ENCODE peak calls at places on chromosomes 1 and 21, in four cellular contexts. G, V, E and D are unnamed samples.

GRCh38 chr1:31987231-31987630 is 26.4 kb upstream of the KHDRBS1 start:
- DNase-seq in G (no peak), E (no peak), V (no peak), D (no peak)

GRCh38 chr1:205344010-205344808 is 12.5 kb downstream of the KLHDC8A start:
- DNase-seq in G (no peak), E (peak; percentile 50), V (no peak), D (no peak)

GRCh38 chr1:78250201-78250600 is 204.4 kb downstream of the GIPC2 start:
- DNase-seq in V (no peak), G (no peak), E (no peak), D (no peak)

GRCh38 chr1:212782422-212783154 is 9.0 kb downstream of the NSL1 start:
- DNase-seq in V (no peak), E (peak; percentile 73), G (no peak), D (peak; percentile 45)

GRCh38 chr1:20616468-20617156 is 16.6 kb upstream of the PINK1 start:
- DNase-seq in V (peak; percentile 22), G (no peak), E (no peak), D (no peak)

GRCh38 chr1:96559181-96559580 is 162.4 kb upstream of the PTBP2 start:
- DNase-seq in G (no peak), E (peak; percentile 63), V (no peak), D (no peak)

GRCh38 chr21:26320541-26320940 is 150.0 kb upstream of the APP start:
- DNase-seq in G (no peak), V (no peak), E (no peak), D (no peak)

GRCh38 chr21:26801524-26801923 is 43.7 kb downstream of the ADAMTS1 start:
- DNase-seq in G (no peak), E (peak; percentile 89), V (no peak), D (peak; percentile 41)

GRCh38 chr21:32624726-32625125 is 12.5 kb upstream of the CFAP298 start:
- DNase-seq in E (no peak), V (no peak), G (peak; percentile 18), D (peak; percentile 81)

GRCh38 chr1:17340358-17340757 is 31.6 kb upstream of the PADI6 start:
- DNase-seq in E (no peak), G (no peak), V (no peak), D (peak; percentile 21)

GRCh38 chr1:43363283-43363934 is 4.4 kb downstream of the ELOVL1 start:
- DNase-seq in V (no peak), G (no peak), E (no peak), D (no peak)

GRCh38 chr1:42737257-42737656 is 2.8 kb downstream of the CLDN19 start:
- DNase-seq in E (no peak), V (no peak), G (no peak), D (no peak)

GRCh38 chr1:11350265-11350664 is 77.3 kb downstream of the UBIAD1 start:
- DNase-seq in G (no peak), V (no peak), E (no peak), D (no peak)

GRCh38 chr1:44293761-44294315 is 61.2 kb downstream of the ERI3 start:
- DNase-seq in V (no peak), G (no peak), E (no peak), D (no peak)

GRCh38 chr1:24988560-24988912 is 58.5 kb upstream of the RUNX3 start:
- DNase-seq in V (no peak), G (no peak), E (no peak), D (no peak)

GRCh38 chr21:42475526-42476492 is 20.2 kb downstream of the RSPH1 start:
- DNase-seq in V (no peak), E (no peak), G (no peak), D (no peak)

GRCh38 chr1:93556291-93556690 is 108.4 kb downstream of the FNBP1L start:
- DNase-seq in G (no peak), V (no peak), E (no peak), D (no peak)

GRCh38 chr1:244112646-244113045 is 61.6 kb downstream of the ZBTB18 start:
- DNase-seq in V (no peak), G (no peak), E (peak; percentile 71), D (peak; percentile 93)

GRCh38 chr1:176897350-176898236 is 266.9 kb downstream of the ASTN1 start:
- DNase-seq in V (peak; percentile 45), E (peak; percentile 86), G (peak; percentile 39), D (peak; percentile 27)

GRCh38 chr1:161086457-161086856 is 2.9 kb downstream of the NECTIN4 start:
- DNase-seq in G (no peak), E (no peak), V (no peak), D (no peak)

GRCh38 chr1:27000817-27001460 is 7.4 kb downstream of the TRNP1 start:
- DNase-seq in E (no peak), G (no peak), V (no peak), D (peak; percentile 71)

GRCh38 chr1:18535391-18536210 is 54.9 kb downstream of the KLHDC7A start:
- DNase-seq in G (no peak), E (no peak), V (no peak), D (no peak)

GRCh38 chr1:109427171-109427467 is 871 bp upstream of the PSMA5 start:
- DNase-seq in E (peak; percentile 50), G (no peak), V (no peak), D (no peak)

GRCh38 chr1:221783437-221783836 is 41.5 kb upstream of the DUSP10 start:
- DNase-seq in V (no peak), G (no peak), E (no peak), D (no peak)

GRCh38 chr1:25737151-25737550 is 62.8 kb upstream of the SELENON start:
- DNase-seq in V (peak; percentile 14), G (no peak), E (no peak), D (no peak)

GRCh38 chr1:230365723-230366307 is 60.3 kb downstream of the PGBD5 start:
- DNase-seq in E (no peak), G (no peak), V (no peak), D (no peak)

GRCh38 chr1:110440877-110441276 is 10.1 kb upstream of the PROK1 start:
- DNase-seq in V (no peak), G (no peak), E (peak; percentile 77), D (peak; percentile 16)

GRCh38 chr1:222821239-222821638 is 6.4 kb downstream of the DISP1 start:
- DNase-seq in E (no peak), G (no peak), V (no peak), D (peak; percentile 27)

GRCh38 chr1:107135466-107135865 is 5.4 kb upstream of the NTNG1 start:
- DNase-seq in G (no peak), V (no peak), E (peak; percentile 81), D (peak; percentile 54)

GRCh38 chr1:63622847-63623566 is 29.8 kb downstream of the PGM1 start:
- DNase-seq in G (no peak), E (no peak), V (no peak), D (no peak)

GRCh38 chr1:156844638-156845037 is 14.3 kb downstream of the INSRR start:
- DNase-seq in V (no peak), G (no peak), E (no peak), D (no peak)
- H3K4me3 ChIP-seq in V (no peak overlapping the region), G (no peak overlapping the region), E (no peak overlapping the region), D (no peak overlapping the region)

DNA sequence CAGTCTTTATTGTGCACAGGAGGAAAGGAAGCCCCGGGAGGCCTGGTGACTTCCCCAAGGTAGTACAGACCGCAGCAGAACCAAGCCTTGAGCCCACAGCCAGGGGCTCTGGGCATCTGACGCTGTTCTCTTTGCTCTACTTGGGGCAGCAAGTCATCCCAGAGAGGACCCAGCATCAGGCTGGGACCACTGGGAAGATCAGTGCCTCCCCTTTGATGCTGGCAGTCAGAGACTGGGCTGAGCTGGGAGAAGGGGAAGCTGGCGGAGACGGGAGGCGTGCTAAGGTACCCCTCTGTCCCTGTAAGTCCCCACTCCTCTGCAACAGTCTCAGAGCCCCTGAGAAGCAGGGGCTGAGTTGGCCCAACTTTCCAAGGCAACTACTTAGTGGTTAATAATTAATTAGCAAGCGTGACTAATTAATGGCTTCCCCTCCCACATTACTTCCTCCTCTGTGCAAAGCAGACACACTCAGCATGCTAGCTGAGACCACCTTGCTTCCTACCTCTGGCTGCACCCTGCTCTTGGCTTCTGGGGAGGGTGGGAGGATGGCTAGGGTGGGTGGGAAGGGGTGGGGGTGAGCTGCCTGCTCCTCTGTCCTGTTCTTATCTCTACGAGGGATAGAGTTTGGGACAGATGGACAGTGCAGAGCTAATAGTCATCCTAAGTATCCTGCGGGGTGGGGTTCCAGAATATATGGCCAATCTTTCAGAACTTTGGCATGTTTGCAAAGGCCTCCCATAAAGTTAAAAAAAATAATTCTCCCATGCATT is 1.3 kb downstream of the INAVA start:
- DNase-seq in G (no peak), V (no peak), E (no peak), D (no peak)
- H3K4me1 ChIP-seq in G (peaks cover 68% of the 10 kb centered on the region), V (peaks cover 5% of the 10 kb centered on the region), E (peaks cover 7% of the 10 kb centered on the region), D (peaks cover 22% of the 10 kb centered on the region)

GRCh38 chr1:156624814-156625435 is 5.7 kb downstream of the HAPLN2 start:
- DNase-seq in V (no peak), E (no peak), G (no peak), D (no peak)

GRCh38 chr1:156626079-156626438 is 6.8 kb downstream of the HAPLN2 start:
- DNase-seq in G (no peak), V (no peak), E (no peak), D (no peak)

GRCh38 chr1:156629825-156630449 is 10.7 kb downstream of the HAPLN2 start:
- DNase-seq in G (no peak), E (no peak), V (no peak), D (no peak)

GRCh38 chr1:156625436-156626078 is 6.3 kb downstream of the HAPLN2 start:
- DNase-seq in G (no peak), V (peak; percentile 61), E (peak; percentile 80), D (no peak)

DNA sequence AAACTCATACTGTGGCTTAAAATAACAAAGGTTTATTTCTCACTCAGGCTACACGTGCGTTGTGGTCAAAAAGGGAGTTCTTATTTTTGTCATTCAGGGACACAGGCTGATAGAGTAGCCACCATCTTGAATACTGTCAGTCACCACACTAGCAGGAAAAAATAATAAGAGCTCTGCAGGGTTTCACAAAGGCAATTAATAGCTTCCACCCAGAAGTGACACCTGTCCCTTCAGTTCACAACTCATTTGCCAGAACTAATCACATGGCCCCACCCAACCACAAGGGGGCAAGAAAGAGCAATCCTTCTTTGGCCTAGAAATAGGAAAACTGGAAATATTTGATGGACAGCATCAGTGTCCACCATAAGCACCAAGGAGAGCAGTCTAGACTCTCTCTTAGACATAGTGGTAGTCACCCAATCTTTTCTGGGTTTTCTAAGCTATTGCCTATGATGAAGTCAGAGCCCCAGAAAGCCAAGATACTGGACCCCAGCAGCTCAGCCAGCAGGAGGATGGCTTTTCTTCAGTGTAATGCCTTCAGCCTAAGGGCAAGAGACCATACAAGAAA is 8.2 kb downstream of the HAPLN2 start:
- DNase-seq in G (peak; percentile 39), E (peak; percentile 63), V (no peak), D (peak; percentile 23)
- H3K27me3 ChIP-seq in G (no peaks in the 10 kb centered on the region), E (peaks cover 64% of the 10 kb centered on the region), V (peaks cover 23% of the 10 kb centered on the region), D (peaks cover 48% of the 10 kb centered on the region)

GRCh38 chr1:16167331-16168143 is 11.7 kb upstream of the EPHA2 start:
- DNase-seq in V (peak; percentile 72), E (peak; percentile 49), G (no peak), D (no peak)
- H3K4me3 ChIP-seq in V (peak overlapping the region; percentile 47), E (no peak overlapping the region), G (peak overlapping the region; percentile 45), D (peak overlapping the region; percentile 48)

GRCh38 chr1:8421721-8422120 is 103.8 kb downstream of the SLC45A1 start:
- DNase-seq in E (peak; percentile 41), V (no peak), G (no peak), D (no peak)
- H3K4me1 ChIP-seq in E (peaks cover 46% of the 10 kb centered on the region), V (peaks cover 10% of the 10 kb centered on the region), G (peaks cover 25% of the 10 kb centered on the region), D (peaks cover 20% of the 10 kb centered on the region)